ENCODE peak calls at places on chromosomes 6 and 20, in seven cellular contexts. C, Y, T, R, A, K and X are unnamed samples. For H3K79me2, the result is how much of the 10 kb centered on the place peaks cover.

GRCh38 chr6:84685983-84686584 is 78.3 kb downstream of the TBX18 start:
- DNase-seq in T (peak), C (peak), K (no peak), A (peak), R (peak), Y (peak), X (no peak)

GRCh38 chr6:107743311-107743710 is 80.8 kb downstream of the SCML4 start:
- DNase-seq in R (no peak), C (no peak), T (no peak), A (no peak), K (no peak), Y (no peak), X (no peak)

GRCh38 chr20:20829694-20830093 is 117.2 kb upstream of the RALGAPA2 start:
- DNase-seq in R (no peak), T (no peak), K (no peak), C (no peak), Y (no peak), A (no peak), X (no peak)

GRCh38 chr6:21033575-21034026 is 499.3 kb downstream of the CDKAL1 start:
- DNase-seq in Y (peak), C (no peak), T (no peak), R (no peak), K (no peak), A (no peak), X (peak)

GRCh38 chr20:62053465-62054196 is 12.1 kb downstream of the TAF4 start:
- DNase-seq in K (no peak), T (no peak), A (no peak), C (peak), R (no peak), Y (no peak), X (no peak)

GRCh38 chr6:3838992-3839867 is 9.9 kb upstream of the FAM50B start:
- DNase-seq in A (no peak), R (peak), C (no peak), Y (no peak), T (no peak), K (no peak), X (no peak)

GRCh38 chr6:159312204-159312603 is 143.0 kb downstream of the FNDC1 start:
- DNase-seq in A (no peak), T (no peak), K (no peak), Y (no peak), R (no peak), C (no peak), X (no peak)

GRCh38 chr6:3841711-3842565 is 7.2 kb upstream of the FAM50B start:
- DNase-seq in Y (peak), A (no peak), C (no peak), K (no peak), R (peak), T (no peak), X (no peak)

GRCh38 chr6:2182251-2182650 is 63.2 kb downstream of the GMDS start:
- DNase-seq in K (no peak), T (no peak), R (no peak), Y (no peak), C (no peak), A (no peak), X (no peak)

GRCh38 chr20:52056203-52057062 is 135.1 kb downstream of the ZFP64 start:
- DNase-seq in K (no peak), R (no peak), T (peak), A (no peak), Y (no peak), C (no peak), X (no peak)

GRCh38 chr6:39980839-39981580 is 46.7 kb upstream of the MOCS1 start:
- DNase-seq in C (peak), K (no peak), R (peak), Y (peak), A (peak), T (peak), X (peak)

GRCh38 chr6:15936503-15936902 is 192.4 kb upstream of the MYLIP start:
- DNase-seq in R (no peak), Y (no peak), K (peak), C (no peak), T (no peak), A (no peak), X (no peak)

GRCh38 chr20:25247666-25248500 is at the start of gene PYGB:
- DNase-seq in A (peak), Y (peak), T (peak), R (peak), C (peak), K (peak), X (peak)

GRCh38 chr6:151807513-151808330 is at the start of gene ESR1:
- DNase-seq in Y (peak), A (no peak), R (no peak), C (peak), K (no peak), T (no peak), X (peak)

GRCh38 chr20:64101731-64102621 is 5.4 kb downstream of the NPBWR2 start:
- DNase-seq in Y (peak), K (no peak), A (peak), C (peak), T (no peak), R (no peak), X (peak)
- H3K4me3 ChIP-seq in Y (peak), K (peak), A (peak), C (peak), T (peak), R (peak), X (no peak)

GRCh38 chr6:13287104-13287503 is 41.2 kb downstream of the TBC1D7 start:
- DNase-seq in C (no peak), R (no peak), K (no peak), A (no peak), Y (no peak), T (no peak), X (no peak)

GRCh38 chr6:13290335-13290734 is 38.0 kb downstream of the TBC1D7 start:
- DNase-seq in A (peak), Y (no peak), T (no peak), K (no peak), R (no peak), C (no peak), X (no peak)

GRCh38 chr6:13288481-13288880 is 39.9 kb downstream of the TBC1D7 start:
- DNase-seq in R (no peak), Y (no peak), A (no peak), T (no peak), C (no peak), K (no peak), X (no peak)

GRCh38 chr6:13288969-13289391 is 39.4 kb downstream of the TBC1D7 start:
- DNase-seq in T (no peak), R (no peak), A (no peak), C (no peak), K (no peak), Y (no peak), X (no peak)

GRCh38 chr6:13289789-13290318 is 38.5 kb downstream of the TBC1D7 start:
- DNase-seq in R (peak), K (no peak), T (no peak), Y (no peak), A (peak), C (no peak), X (no peak)
- TF ChIP-seq MAX in R (peak), K (no peak), T (no peak), Y (no peak), A (no peak), C (no peak), X (no peak)

GRCh38 chr20:2163757-2164156 is 62.1 kb downstream of the STK35 start:
- DNase-seq in K (no peak), R (no peak), C (no peak), Y (no peak), A (no peak), T (no peak), X (no peak)

GRCh38 chr20:2163312-2163711 is 61.7 kb downstream of the STK35 start:
- DNase-seq in C (no peak), K (no peak), Y (no peak), A (no peak), R (no peak), T (no peak), X (no peak)

GRCh38 chr20:2164421-2164820 is 62.8 kb downstream of the STK35 start:
- DNase-seq in R (no peak), T (no peak), C (no peak), Y (no peak), K (no peak), A (no peak), X (no peak)

GRCh38 chr20:2162823-2163166 is 61.2 kb downstream of the STK35 start:
- DNase-seq in T (no peak), C (no peak), Y (no peak), R (no peak), K (no peak), A (no peak), X (no peak)

GRCh38 chr20:2162125-2162822 is 60.6 kb downstream of the STK35 start:
- DNase-seq in A (no peak), K (no peak), R (no peak), T (no peak), C (no peak), Y (no peak), X (no peak)
- H3K79me2 ChIP-seq in A (under half), K (under half), R (under half), T (under half), C (under half), Y (under half), X (under half)

GRCh38 chr20:35172434-35172806 is 548 bp downstream of the PROCR start:
- DNase-seq in T (no peak), K (no peak), Y (peak), R (no peak), C (no peak), A (no peak), X (no peak)
- H3K4me3 ChIP-seq in T (peak), K (no peak), Y (peak), R (no peak), C (peak), A (peak), X (peak)

DNA sequence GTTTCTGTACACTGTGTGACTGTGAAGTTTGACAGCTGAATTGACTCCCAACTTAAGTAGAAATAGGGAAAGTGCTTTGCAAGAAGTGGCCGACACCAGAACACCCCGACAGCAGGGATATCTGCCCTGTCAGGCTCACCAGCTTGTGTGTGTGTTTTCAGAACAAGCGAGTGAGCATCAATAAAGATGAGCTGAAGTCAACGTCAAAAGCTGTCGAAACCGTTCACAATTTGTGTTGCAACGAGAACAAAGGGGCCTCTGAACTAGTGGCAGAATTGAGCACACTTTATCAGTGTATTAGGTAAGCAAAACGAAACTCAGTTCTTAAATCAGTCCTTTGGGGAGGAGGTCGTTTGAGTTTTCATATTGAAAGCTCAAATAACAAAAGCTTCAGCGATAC is 10.7 kb downstream of the NELFCD start:
- DNase-seq in T (no peak), A (no peak), R (peak), K (no peak), C (no peak), Y (no peak), X (no peak)
- TF ChIP-seq MAX in T (no peak), A (no peak), R (no peak), K (no peak), C (no peak), Y (no peak), X (no peak)

DNA sequence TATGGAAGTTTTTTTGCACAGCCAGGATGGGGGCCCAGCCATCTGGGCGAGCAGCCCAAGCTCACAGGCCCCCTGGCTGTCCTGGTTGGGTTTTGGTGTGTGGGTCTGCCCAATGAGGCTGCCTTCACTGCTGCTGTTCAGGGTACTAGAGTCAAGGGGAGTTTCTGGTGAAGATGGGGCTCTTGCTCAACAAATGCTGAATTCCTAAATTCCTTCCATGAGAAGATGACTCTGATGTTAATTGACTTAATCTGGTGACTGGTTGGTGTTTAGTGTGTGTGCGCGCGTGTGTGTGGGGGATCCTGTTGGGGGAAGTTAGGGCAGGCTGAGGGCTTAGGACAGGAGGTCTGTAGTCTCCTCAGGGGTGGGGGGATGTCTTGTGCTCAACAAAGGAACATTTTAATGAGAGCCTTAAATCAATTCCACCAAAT is 1.9 kb downstream of the PTK7 start:
- DNase-seq in T (no peak), Y (peak), K (no peak), C (no peak), R (no peak), A (no peak), X (no peak)
- H3K79me2 ChIP-seq in T (half or more), Y (half or more), K (under half), C (half or more), R (half or more), A (under half), X (under half)